ENCODE peak calls at places on chromosomes 4 and X, in seven cellular contexts. P, L, W, Q, E, F and Y are unnamed samples.

GRCh38 chr4:57020467-57021101 is 41.9 kb downstream of the POLR2B start:
- DNase-seq in P (peak; percentile 78), L (no peak), W (peak; percentile 31), Q (no peak), E (no peak), F (no peak), Y (peak; percentile 91)

GRCh38 chrX:19350831-19351447 is 7.2 kb downstream of the PDHA1 start:
- DNase-seq in P (no peak), L (no peak), W (no peak), Q (no peak), E (no peak), F (no peak), Y (no peak)

GRCh38 chr4:48184891-48185290 is 50.8 kb upstream of the TXK start:
- DNase-seq in P (peak; percentile 47), L (no peak), W (no peak), Q (no peak), E (no peak), F (no peak), Y (no peak)

GRCh38 chr4:31234494-31234893 is 514.3 kb downstream of the PCDH7 start:
- DNase-seq in P (no peak), L (no peak), W (no peak), Q (peak; percentile 17), E (no peak), F (no peak), Y (no peak)

GRCh38 chr4:26893491-26893890 is 32.9 kb downstream of the STIM2 start:
- DNase-seq in P (no peak), L (no peak), W (no peak), Q (no peak), E (no peak), F (no peak), Y (no peak)

GRCh38 chr4:94931626-94932025 is 173.9 kb downstream of the BMPR1B start:
- DNase-seq in P (no peak), L (no peak), W (no peak), Q (no peak), E (no peak), F (no peak), Y (no peak)

GRCh38 chr4:1294424-1294823 is 4.7 kb downstream of the MAEA start:
- DNase-seq in P (no peak), L (no peak), W (no peak), Q (no peak), E (no peak), F (peak; percentile 58), Y (no peak)

GRCh38 chrX:38882894-38883620 is 81.8 kb downstream of the MID1IP1 start:
- DNase-seq in P (no peak), L (no peak), W (peak; percentile 62), Q (no peak), E (no peak), F (no peak), Y (peak; percentile 44)

GRCh38 chr4:113845138-113845537 is 83.6 kb upstream of the CAMK2D start:
- DNase-seq in P (peak; percentile 32), L (no peak), W (no peak), Q (no peak), E (no peak), F (no peak), Y (peak; percentile 84)